ENCODE peak calls at places on chromosomes 5 and 9, in seven cellular contexts. One of them, this sample, is unnamed.

GRCh38 chr5:120091376-120091948 is 372.6 kb upstream of the PRR16 start:
- DNase-seq in CD8-positive, alpha-beta T cell: no peak
- DNase-seq in psoas muscle: no peak
- DNase-seq in cardiac fibroblast: peak; percentile 27
- DNase-seq in naive thymus-derived CD4-positive, alpha-beta T cell: no peak
- DNase-seq in ovary: no peak
- DNase-seq in CD8-positive, alpha-beta memory T cell: no peak
- DNase-seq in this sample: no peak

GRCh38 chr9:26157411-26157810 is 479.2 kb upstream of the TUSC1 start:
- DNase-seq in ovary: no peak
- DNase-seq in CD8-positive, alpha-beta T cell: no peak
- DNase-seq in psoas muscle: no peak
- DNase-seq in naive thymus-derived CD4-positive, alpha-beta T cell: no peak
- DNase-seq in CD8-positive, alpha-beta memory T cell: no peak
- DNase-seq in cardiac fibroblast: no peak
- DNase-seq in this sample: no peak

GRCh38 chr5:22852807-22853670 is at the start of gene CDH12:
- DNase-seq in CD8-positive, alpha-beta T cell: no peak
- DNase-seq in cardiac fibroblast: no peak
- DNase-seq in naive thymus-derived CD4-positive, alpha-beta T cell: peak; percentile 6
- DNase-seq in psoas muscle: no peak
- DNase-seq in CD8-positive, alpha-beta memory T cell: no peak
- DNase-seq in ovary: no peak
- DNase-seq in this sample: no peak

GRCh38 chr5:62585751-62586150 is 7.1 kb downstream of the LRRC70 start:
- DNase-seq in cardiac fibroblast: no peak
- DNase-seq in naive thymus-derived CD4-positive, alpha-beta T cell: no peak
- DNase-seq in CD8-positive, alpha-beta memory T cell: no peak
- DNase-seq in CD8-positive, alpha-beta T cell: no peak
- DNase-seq in psoas muscle: no peak
- DNase-seq in ovary: no peak
- DNase-seq in this sample: no peak

GRCh38 chr9:115226152-115226551 is 108.2 kb upstream of the TNC start:
- DNase-seq in CD8-positive, alpha-beta memory T cell: no peak
- DNase-seq in ovary: no peak
- DNase-seq in cardiac fibroblast: no peak
- DNase-seq in naive thymus-derived CD4-positive, alpha-beta T cell: no peak
- DNase-seq in CD8-positive, alpha-beta T cell: no peak
- DNase-seq in psoas muscle: no peak
- DNase-seq in this sample: no peak

GRCh38 chr5:75668988-75669760 is 48.1 kb downstream of the POC5 start:
- DNase-seq in naive thymus-derived CD4-positive, alpha-beta T cell: no peak
- DNase-seq in CD8-positive, alpha-beta T cell: no peak
- DNase-seq in psoas muscle: no peak
- DNase-seq in ovary: no peak
- DNase-seq in CD8-positive, alpha-beta memory T cell: no peak
- DNase-seq in cardiac fibroblast: peak; percentile 33
- DNase-seq in this sample: no peak

GRCh38 chr5:130496215-130496614 is 592.0 kb downstream of the CHSY3 start:
- DNase-seq in CD8-positive, alpha-beta memory T cell: no peak
- DNase-seq in ovary: no peak
- DNase-seq in psoas muscle: no peak
- DNase-seq in CD8-positive, alpha-beta T cell: no peak
- DNase-seq in cardiac fibroblast: no peak
- DNase-seq in naive thymus-derived CD4-positive, alpha-beta T cell: no peak
- DNase-seq in this sample: no peak

GRCh38 chr5:179376701-179377420 is 31.6 kb upstream of the ADAMTS2 start:
- DNase-seq in ovary: no peak
- DNase-seq in cardiac fibroblast: no peak
- DNase-seq in naive thymus-derived CD4-positive, alpha-beta T cell: no peak
- DNase-seq in CD8-positive, alpha-beta memory T cell: no peak
- DNase-seq in CD8-positive, alpha-beta T cell: no peak
- DNase-seq in psoas muscle: no peak
- DNase-seq in this sample: no peak

GRCh38 chr5:176541338-176542134 is 4.3 kb upstream of the RNF44 start:
- DNase-seq in cardiac fibroblast: peak; percentile 22
- DNase-seq in CD8-positive, alpha-beta T cell: peak; percentile 44
- DNase-seq in naive thymus-derived CD4-positive, alpha-beta T cell: peak; percentile 77
- DNase-seq in ovary: peak; percentile 70
- DNase-seq in psoas muscle: peak; percentile 72
- DNase-seq in CD8-positive, alpha-beta memory T cell: peak; percentile 61
- DNase-seq in this sample: no peak

GRCh38 chr9:136329211-136329627 is 1.9 kb downstream of the GPSM1 start:
- DNase-seq in cardiac fibroblast: no peak
- DNase-seq in ovary: no peak
- DNase-seq in psoas muscle: no peak
- DNase-seq in CD8-positive, alpha-beta memory T cell: no peak
- DNase-seq in CD8-positive, alpha-beta T cell: no peak
- DNase-seq in naive thymus-derived CD4-positive, alpha-beta T cell: no peak
- DNase-seq in this sample: no peak

GRCh38 chr5:173611706-173612105 is 4.7 kb downstream of the BOD1 start:
- DNase-seq in cardiac fibroblast: no peak
- DNase-seq in ovary: no peak
- DNase-seq in naive thymus-derived CD4-positive, alpha-beta T cell: no peak
- DNase-seq in CD8-positive, alpha-beta T cell: no peak
- DNase-seq in CD8-positive, alpha-beta memory T cell: no peak
- DNase-seq in psoas muscle: no peak
- DNase-seq in this sample: no peak

GRCh38 chr5:59746261-59746765 is 147.2 kb downstream of the PDE4D start:
- DNase-seq in ovary: no peak
- DNase-seq in naive thymus-derived CD4-positive, alpha-beta T cell: no peak
- DNase-seq in cardiac fibroblast: peak; percentile 89
- DNase-seq in psoas muscle: peak; percentile 48
- DNase-seq in CD8-positive, alpha-beta memory T cell: no peak
- DNase-seq in CD8-positive, alpha-beta T cell: no peak
- DNase-seq in this sample: no peak

GRCh38 chr9:134556531-134557068 is 85.0 kb upstream of the COL5A1 start:
- DNase-seq in CD8-positive, alpha-beta T cell: no peak
- DNase-seq in ovary: peak; percentile 18
- DNase-seq in naive thymus-derived CD4-positive, alpha-beta T cell: no peak
- DNase-seq in cardiac fibroblast: no peak
- DNase-seq in psoas muscle: peak; percentile 54
- DNase-seq in CD8-positive, alpha-beta memory T cell: no peak
- DNase-seq in this sample: no peak

GRCh38 chr5:179295778-179296149 is 49.5 kb downstream of the ADAMTS2 start:
- DNase-seq in CD8-positive, alpha-beta memory T cell: no peak
- DNase-seq in CD8-positive, alpha-beta T cell: no peak
- DNase-seq in cardiac fibroblast: no peak
- DNase-seq in ovary: peak; percentile 28
- DNase-seq in naive thymus-derived CD4-positive, alpha-beta T cell: no peak
- DNase-seq in psoas muscle: no peak
- DNase-seq in this sample: peak; percentile 65

GRCh38 chr9:134135343-134136116 is at the start of gene WDR5:
- DNase-seq in cardiac fibroblast: peak; percentile 90
- DNase-seq in CD8-positive, alpha-beta T cell: peak; percentile 81
- DNase-seq in psoas muscle: peak; percentile 97
- DNase-seq in CD8-positive, alpha-beta memory T cell: peak; percentile 89
- DNase-seq in ovary: peak; percentile 96
- DNase-seq in naive thymus-derived CD4-positive, alpha-beta T cell: peak; percentile 93
- DNase-seq in this sample: peak; percentile 94

GRCh38 chr9:26951794-26952193 is 4.4 kb upstream of the IFT74 start:
- DNase-seq in CD8-positive, alpha-beta memory T cell: no peak
- DNase-seq in CD8-positive, alpha-beta T cell: no peak
- DNase-seq in ovary: no peak
- DNase-seq in naive thymus-derived CD4-positive, alpha-beta T cell: no peak
- DNase-seq in psoas muscle: no peak
- DNase-seq in cardiac fibroblast: no peak
- DNase-seq in this sample: no peak

GRCh38 chr9:33138768-33139167 is 28.4 kb downstream of the B4GALT1 start:
- DNase-seq in CD8-positive, alpha-beta T cell: no peak
- DNase-seq in CD8-positive, alpha-beta memory T cell: no peak
- DNase-seq in naive thymus-derived CD4-positive, alpha-beta T cell: no peak
- DNase-seq in ovary: no peak
- DNase-seq in cardiac fibroblast: no peak
- DNase-seq in psoas muscle: no peak
- DNase-seq in this sample: peak; percentile 58

GRCh38 chr9:33137781-33138264 is 29.3 kb downstream of the B4GALT1 start:
- DNase-seq in cardiac fibroblast: no peak
- DNase-seq in CD8-positive, alpha-beta memory T cell: no peak
- DNase-seq in naive thymus-derived CD4-positive, alpha-beta T cell: no peak
- DNase-seq in CD8-positive, alpha-beta T cell: no peak
- DNase-seq in ovary: no peak
- DNase-seq in psoas muscle: no peak
- DNase-seq in this sample: peak; percentile 53

GRCh38 chr9:33135086-33135958 is 31.8 kb downstream of the B4GALT1 start:
- DNase-seq in naive thymus-derived CD4-positive, alpha-beta T cell: no peak
- DNase-seq in ovary: peak; percentile 77
- DNase-seq in cardiac fibroblast: peak; percentile 64
- DNase-seq in psoas muscle: peak; percentile 51
- DNase-seq in CD8-positive, alpha-beta T cell: no peak
- DNase-seq in CD8-positive, alpha-beta memory T cell: no peak
- DNase-seq in this sample: peak; percentile 20

GRCh38 chr9:33137271-33137670 is 29.9 kb downstream of the B4GALT1 start:
- DNase-seq in CD8-positive, alpha-beta T cell: no peak
- DNase-seq in naive thymus-derived CD4-positive, alpha-beta T cell: no peak
- DNase-seq in ovary: no peak
- DNase-seq in cardiac fibroblast: no peak
- DNase-seq in psoas muscle: no peak
- DNase-seq in CD8-positive, alpha-beta memory T cell: no peak
- DNase-seq in this sample: peak; percentile 15

GRCh38 chr9:33136721-33137120 is 30.4 kb downstream of the B4GALT1 start:
- DNase-seq in CD8-positive, alpha-beta T cell: no peak
- DNase-seq in cardiac fibroblast: no peak
- DNase-seq in naive thymus-derived CD4-positive, alpha-beta T cell: no peak
- DNase-seq in psoas muscle: no peak
- DNase-seq in ovary: no peak
- DNase-seq in CD8-positive, alpha-beta memory T cell: no peak
- DNase-seq in this sample: no peak
- H3K4me3 ChIP-seq in CD8-positive, alpha-beta T cell: peak overlapping the region; percentile 9
- H3K4me3 ChIP-seq in cardiac fibroblast: no peak overlapping the region
- H3K4me3 ChIP-seq in naive thymus-derived CD4-positive, alpha-beta T cell: no peak overlapping the region
- H3K4me3 ChIP-seq in psoas muscle: no peak overlapping the region
- H3K4me3 ChIP-seq in ovary: no peak overlapping the region
- H3K4me3 ChIP-seq in CD8-positive, alpha-beta memory T cell: peak overlapping the region; percentile 14
- H3K4me3 ChIP-seq in this sample: no peak overlapping the region

GRCh38 chr5:181186022-181186421 is 19.0 kb downstream of the TRIM7 start:
- DNase-seq in CD8-positive, alpha-beta T cell: no peak
- DNase-seq in ovary: no peak
- DNase-seq in naive thymus-derived CD4-positive, alpha-beta T cell: no peak
- DNase-seq in CD8-positive, alpha-beta memory T cell: no peak
- DNase-seq in cardiac fibroblast: no peak
- DNase-seq in psoas muscle: peak; percentile 29
- DNase-seq in this sample: no peak

GRCh38 chr5:181188700-181189362 is 16.2 kb downstream of the TRIM7 start:
- DNase-seq in naive thymus-derived CD4-positive, alpha-beta T cell: peak; percentile 78
- DNase-seq in CD8-positive, alpha-beta memory T cell: peak; percentile 67
- DNase-seq in psoas muscle: peak; percentile 73
- DNase-seq in CD8-positive, alpha-beta T cell: peak; percentile 57
- DNase-seq in ovary: peak; percentile 76
- DNase-seq in cardiac fibroblast: peak; percentile 89
- DNase-seq in this sample: peak; percentile 88

GRCh38 chr5:181186902-181187499 is 18.0 kb downstream of the TRIM7 start:
- DNase-seq in cardiac fibroblast: peak; percentile 47
- DNase-seq in CD8-positive, alpha-beta memory T cell: no peak
- DNase-seq in ovary: no peak
- DNase-seq in psoas muscle: no peak
- DNase-seq in CD8-positive, alpha-beta T cell: no peak
- DNase-seq in naive thymus-derived CD4-positive, alpha-beta T cell: no peak
- DNase-seq in this sample: no peak

GRCh38 chr5:181189363-181189961 is 15.5 kb downstream of the TRIM7 start:
- DNase-seq in CD8-positive, alpha-beta T cell: no peak
- DNase-seq in cardiac fibroblast: peak; percentile 50
- DNase-seq in naive thymus-derived CD4-positive, alpha-beta T cell: peak; percentile 75
- DNase-seq in CD8-positive, alpha-beta memory T cell: peak; percentile 37
- DNase-seq in psoas muscle: no peak
- DNase-seq in ovary: peak; percentile 67
- DNase-seq in this sample: peak; percentile 41

GRCh38 chr5:181187500-181188213 is 17.3 kb downstream of the TRIM7 start:
- DNase-seq in psoas muscle: peak; percentile 89
- DNase-seq in CD8-positive, alpha-beta memory T cell: peak; percentile 22
- DNase-seq in naive thymus-derived CD4-positive, alpha-beta T cell: peak; percentile 54
- DNase-seq in cardiac fibroblast: peak; percentile 88
- DNase-seq in ovary: peak; percentile 92
- DNase-seq in CD8-positive, alpha-beta T cell: no peak
- DNase-seq in this sample: peak; percentile 78
- H3K4me3 ChIP-seq in psoas muscle: peak overlapping the region; percentile 92
- H3K4me3 ChIP-seq in CD8-positive, alpha-beta memory T cell: peak overlapping the region; percentile 11
- H3K4me3 ChIP-seq in naive thymus-derived CD4-positive, alpha-beta T cell: no peak overlapping the region
- H3K4me3 ChIP-seq in cardiac fibroblast: peak overlapping the region; percentile 36
- H3K4me3 ChIP-seq in ovary: peak overlapping the region; percentile 79
- H3K4me3 ChIP-seq in CD8-positive, alpha-beta T cell: no peak overlapping the region
- H3K4me3 ChIP-seq in this sample: peak overlapping the region; percentile 96

DNA sequence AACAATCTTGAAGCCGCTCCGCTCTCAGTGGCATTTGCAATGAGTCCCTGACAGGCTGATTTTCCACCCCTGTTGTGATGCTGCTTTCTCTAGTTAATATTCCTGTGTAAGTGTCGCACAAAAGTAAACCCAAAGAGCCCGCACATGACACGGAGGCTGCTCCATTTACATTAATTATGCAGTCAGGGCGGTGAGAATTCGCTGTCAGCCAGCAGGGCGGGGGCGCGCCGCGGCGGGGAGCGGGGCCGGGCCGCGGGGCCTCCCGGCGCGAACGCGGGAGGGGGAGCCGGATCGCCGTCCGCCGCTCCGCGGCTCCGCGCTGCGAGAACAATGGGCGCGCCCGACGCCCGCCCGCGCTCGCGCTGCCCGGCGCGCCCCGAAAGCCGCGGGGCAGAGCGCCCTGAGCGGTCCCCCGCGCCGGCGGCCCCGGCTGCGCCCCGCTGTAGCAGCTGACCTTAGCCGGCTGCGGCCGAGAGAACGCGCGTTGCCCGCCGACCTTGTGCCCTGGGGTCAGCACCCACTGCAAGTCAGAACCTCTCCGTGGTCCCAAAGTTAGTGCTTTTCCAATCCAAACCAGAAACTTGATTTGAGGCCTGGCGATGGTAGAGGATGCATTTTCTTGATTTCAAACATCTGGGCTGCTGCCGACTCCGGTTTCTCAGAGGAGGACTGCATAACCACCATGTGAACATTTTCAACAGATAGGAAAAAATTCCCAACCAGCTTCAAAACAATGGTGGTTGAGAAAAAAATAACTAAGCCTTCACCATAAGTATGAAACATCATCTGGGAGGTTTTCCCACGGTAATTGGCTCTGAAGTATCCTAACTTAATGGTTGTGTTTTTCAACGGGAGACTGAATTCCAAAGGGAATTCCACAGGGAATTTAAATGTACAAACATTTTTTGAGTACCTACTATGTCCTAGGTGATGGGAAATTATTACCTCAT is 142.6 kb downstream of the PBX3 start:
- DNase-seq in ovary: peak; percentile 72
- DNase-seq in psoas muscle: peak; percentile 50
- DNase-seq in naive thymus-derived CD4-positive, alpha-beta T cell: peak; percentile 34
- DNase-seq in CD8-positive, alpha-beta T cell: no peak
- DNase-seq in cardiac fibroblast: peak; percentile 71
- DNase-seq in CD8-positive, alpha-beta memory T cell: peak; percentile 3
- DNase-seq in this sample: no peak
- H3K4me3 ChIP-seq in ovary: peak overlapping the region; percentile 49
- H3K4me3 ChIP-seq in psoas muscle: peak overlapping the region; percentile 64
- H3K4me3 ChIP-seq in naive thymus-derived CD4-positive, alpha-beta T cell: peak overlapping the region; percentile 46
- H3K4me3 ChIP-seq in CD8-positive, alpha-beta T cell: peak overlapping the region; percentile 56
- H3K4me3 ChIP-seq in cardiac fibroblast: peak overlapping the region; percentile 53
- H3K4me3 ChIP-seq in CD8-positive, alpha-beta memory T cell: peak overlapping the region; percentile 57
- H3K4me3 ChIP-seq in this sample: peak overlapping the region; percentile 45

GRCh38 chr5:175082866-175083590 is 358.6 kb downstream of the MSX2 start:
- DNase-seq in CD8-positive, alpha-beta T cell: no peak
- DNase-seq in CD8-positive, alpha-beta memory T cell: no peak
- DNase-seq in cardiac fibroblast: no peak
- DNase-seq in ovary: no peak
- DNase-seq in psoas muscle: no peak
- DNase-seq in naive thymus-derived CD4-positive, alpha-beta T cell: no peak
- DNase-seq in this sample: no peak

GRCh38 chr5:175082346-175082745 is 358.0 kb downstream of the MSX2 start:
- DNase-seq in cardiac fibroblast: no peak
- DNase-seq in CD8-positive, alpha-beta T cell: no peak
- DNase-seq in ovary: no peak
- DNase-seq in psoas muscle: no peak
- DNase-seq in naive thymus-derived CD4-positive, alpha-beta T cell: no peak
- DNase-seq in CD8-positive, alpha-beta memory T cell: no peak
- DNase-seq in this sample: no peak

GRCh38 chr5:175079707-175080106 is 355.3 kb downstream of the MSX2 start:
- DNase-seq in naive thymus-derived CD4-positive, alpha-beta T cell: no peak
- DNase-seq in CD8-positive, alpha-beta T cell: no peak
- DNase-seq in CD8-positive, alpha-beta memory T cell: no peak
- DNase-seq in ovary: no peak
- DNase-seq in cardiac fibroblast: no peak
- DNase-seq in psoas muscle: no peak
- DNase-seq in this sample: no peak
- H3K4me3 ChIP-seq in naive thymus-derived CD4-positive, alpha-beta T cell: no peak overlapping the region
- H3K4me3 ChIP-seq in CD8-positive, alpha-beta T cell: no peak overlapping the region
- H3K4me3 ChIP-seq in CD8-positive, alpha-beta memory T cell: no peak overlapping the region
- H3K4me3 ChIP-seq in ovary: no peak overlapping the region
- H3K4me3 ChIP-seq in cardiac fibroblast: no peak overlapping the region
- H3K4me3 ChIP-seq in psoas muscle: no peak overlapping the region
- H3K4me3 ChIP-seq in this sample: no peak overlapping the region